ENCODE peak calls at places on chromosomes 13 and 19, in eight cellular contexts. N, M, E, V, D, T, P and S are unnamed samples.

GRCh38 chr19:6249296-6249695 is 30.5 kb downstream of the MLLT1 start:
- DNase-seq in N (no peak), M (no peak), E (no peak), V (no peak), D (peak; percentile 16), T (no peak), P (no peak), S (no peak)

GRCh38 chr19:10513223-10513622 is 4.0 kb downstream of the S1PR5 start:
- DNase-seq in N (no peak), M (no peak), E (no peak), V (no peak), D (no peak), T (no peak), P (no peak), S (no peak)

GRCh38 chr19:3968556-3969434 is 2.1 kb downstream of the DAPK3 start:
- DNase-seq in N (peak; percentile 99), M (no peak), E (no peak), V (no peak), D (peak; percentile 81), T (no peak), P (peak; percentile 98), S (peak; percentile 76)

GRCh38 chr19:21462540-21462939 is 42.9 kb upstream of the ZNF429 start:
- DNase-seq in N (no peak), M (no peak), E (no peak), V (no peak), D (no peak), T (no peak), P (no peak), S (no peak)

GRCh38 chr19:47608074-47608907 is 643 bp upstream of the BICRA start:
- DNase-seq in N (peak; percentile 81), M (peak; percentile 94), E (peak; percentile 98), V (peak; percentile 97), D (peak; percentile 93), T (peak; percentile 94), P (peak; percentile 96), S (peak; percentile 55)

GRCh38 chr13:19634129-19634740 is 776 bp downstream of the MPHOSPH8 start:
- DNase-seq in N (no peak), M (no peak), E (no peak), V (no peak), D (no peak), T (no peak), P (peak; percentile 74), S (no peak)

GRCh38 chr13:37598572-37598971 is at the start of gene POSTN:
- DNase-seq in N (no peak), M (no peak), E (no peak), V (no peak), D (no peak), T (no peak), P (peak; percentile 34), S (no peak)

GRCh38 chr13:29548722-29549446 is 46.6 kb downstream of the SLC7A1 start:
- DNase-seq in N (peak; percentile 75), M (no peak), E (no peak), V (no peak), D (no peak), T (no peak), P (peak; percentile 30), S (no peak)

GRCh38 chr13:32427852-32428580 is at the start of gene N4BP2L1:
- DNase-seq in N (no peak), M (peak; percentile 73), E (peak; percentile 73), V (peak; percentile 94), D (peak; percentile 87), T (peak; percentile 80), P (peak; percentile 71), S (peak; percentile 4)

GRCh38 chr13:51727634-51728274 is 76.2 kb downstream of the DHRS12 start:
- DNase-seq in N (no peak), M (no peak), E (no peak), V (no peak), D (no peak), T (no peak), P (no peak), S (no peak)

GRCh38 chr19:28883241-28883693 is 329.7 kb downstream of the UQCRFS1 start:
- DNase-seq in N (peak; percentile 13), M (no peak), E (no peak), V (no peak), D (no peak), T (no peak), P (peak; percentile 65), S (no peak)

GRCh38 chr13:91211548-91211947 is 135.9 kb upstream of the MIR17HG start:
- DNase-seq in N (no peak), M (no peak), E (no peak), V (no peak), D (no peak), T (no peak), P (no peak), S (no peak)